ENCODE peak calls at places on chromosome 1, in nine cellular contexts. B is SK-MEL-5; P is DMS53; M is CD8-positive, alpha-beta memory T cell; W is H1; N is cardiac muscle cell; Q is T follicular helper cell; S is NT2/D1; A is adrenal gland. R is an unnamed sample.

GRCh38 chr1:4447778-4448360 is 206.5 kb upstream of the AJAP1 start:
- DNase-seq in N (no peak), S (peak), M (no peak), B (no peak), Q (no peak), A (no peak), P (no peak), W (peak), R (no peak)

GRCh38 chr1:119275145-119275929 is 93.2 kb upstream of the HAO2 start:
- DNase-seq in B (peak), Q (peak), M (peak), S (peak), A (peak), N (peak), W (peak), P (peak), R (peak)

GRCh38 chr1:5765465-5765864 is 226.8 kb downstream of the NPHP4 start:
- DNase-seq in S (no peak), W (no peak), A (no peak), N (no peak), Q (no peak), P (no peak), M (no peak), B (no peak), R (no peak)

GRCh38 chr1:200969726-200970521 is 53.6 kb downstream of the KIF21B start:
- DNase-seq in M (peak), N (no peak), P (no peak), B (no peak), A (no peak), W (no peak), Q (no peak), S (no peak), R (no peak)

GRCh38 chr1:19582318-19582717 is 61.8 kb upstream of the NBL1 start:
- DNase-seq in N (peak), S (peak), A (peak), M (peak), Q (peak), B (peak), W (peak), P (peak), R (peak)

GRCh38 chr1:218426343-218426657 is 81.2 kb downstream of the TGFB2 start:
- DNase-seq in B (peak), Q (no peak), S (no peak), A (no peak), N (no peak), M (no peak), W (no peak), P (no peak), R (no peak)

GRCh38 chr1:226634611-226635246 is 86.2 kb downstream of the STUM start:
- DNase-seq in S (no peak), N (no peak), M (no peak), B (no peak), A (no peak), W (no peak), Q (no peak), P (no peak), R (no peak)

GRCh38 chr1:230771773-230772354 is 24.7 kb downstream of the CAPN9 start:
- DNase-seq in P (no peak), Q (no peak), N (no peak), W (no peak), M (no peak), A (no peak), S (no peak), B (no peak), R (no peak)

GRCh38 chr1:150311762-150312161 is 9.6 kb upstream of the PRPF3 start:
- DNase-seq in P (no peak), A (no peak), Q (no peak), B (no peak), W (no peak), S (no peak), M (no peak), N (no peak), R (no peak)

GRCh38 chr1:51622455-51622913 is 5.6 kb downstream of the OSBPL9 start:
- DNase-seq in A (peak), N (peak), P (peak), Q (no peak), B (no peak), S (peak), W (no peak), M (no peak), R (peak)

GRCh38 chr1:95012389-95012788 is 60.4 kb downstream of the ALG14 start:
- DNase-seq in P (no peak), W (no peak), A (no peak), Q (no peak), S (no peak), B (no peak), M (no peak), N (no peak), R (no peak)

GRCh38 chr1:180515857-180516388 is 13.5 kb upstream of the ACBD6 start:
- DNase-seq in M (peak), N (peak), A (peak), Q (peak), P (peak), B (peak), W (peak), S (peak), R (peak)

GRCh38 chr1:25543425-25544242 is at the start of gene LDLRAP1:
- DNase-seq in Q (peak), P (peak), W (peak), B (peak), M (peak), A (peak), S (peak), N (peak), R (peak)

GRCh38 chr1:96416690-96417444 is 304.7 kb upstream of the PTBP2 start:
- DNase-seq in P (no peak), N (no peak), B (no peak), A (no peak), W (no peak), Q (no peak), S (no peak), M (no peak), R (no peak)

GRCh38 chr1:15676688-15677661 is 7.1 kb upstream of the PLEKHM2 start:
- DNase-seq in M (no peak), P (no peak), A (no peak), W (no peak), S (no peak), N (no peak), B (no peak), Q (no peak), R (no peak)

GRCh38 chr1:43066578-43066977 is 105.5 kb downstream of the EBNA1BP2 start:
- DNase-seq in W (no peak), A (no peak), M (no peak), N (no peak), P (no peak), S (no peak), B (no peak), Q (no peak), R (no peak)

GRCh38 chr1:43067856-43068751 is 104.0 kb downstream of the EBNA1BP2 start:
- DNase-seq in S (no peak), N (no peak), Q (no peak), M (no peak), P (peak), A (no peak), B (no peak), W (peak), R (no peak)

GRCh38 chr1:94254073-94254810 is 16.9 kb upstream of the ARHGAP29 start:
- DNase-seq in W (no peak), S (no peak), M (no peak), A (no peak), Q (no peak), P (no peak), N (no peak), B (no peak), R (no peak)

GRCh38 chr1:78211483-78212092 is 165.8 kb downstream of the GIPC2 start:
- DNase-seq in M (no peak), P (no peak), W (no peak), N (no peak), A (no peak), Q (no peak), B (no peak), S (no peak), R (no peak)

GRCh38 chr1:165162671-165163241 is 193.8 kb downstream of the LMX1A start:
- DNase-seq in B (peak), A (peak), Q (no peak), M (no peak), W (peak), P (peak), N (peak), S (no peak), R (no peak)

GRCh38 chr1:53771648-53772047 is 32.7 kb upstream of the GLIS1 start:
- DNase-seq in W (no peak), S (no peak), P (no peak), M (no peak), B (no peak), N (no peak), A (no peak), Q (no peak), R (no peak)

GRCh38 chr1:24888061-24888970 is 41.8 kb downstream of the RUNX3 start:
- DNase-seq in A (no peak), S (no peak), B (no peak), P (no peak), W (peak), M (no peak), N (no peak), Q (no peak), R (no peak)

GRCh38 chr1:67312630-67313029 is 5.0 kb downstream of the IL12RB2 start:
- DNase-seq in N (no peak), A (no peak), P (no peak), B (no peak), M (no peak), W (no peak), S (no peak), Q (no peak), R (no peak)

R was measured in RPMI8226.